ENCODE peak calls at places on chromosomes 4 and X, in ten cellular contexts. G is HL-60, L is cardiac fibroblast, T is transverse colon, X is fibroblast of mammary gland, S is tibial artery, I is BJ, Q is Peyer's patch, R is GM12865, D is IMR-90. V is an unnamed sample.

GRCh38 chr4:79467246-79467932 is 59.4 kb upstream of the GK2 start:
- DNase-seq in G (no peak), L (peak), T (no peak), X (peak), S (no peak), I (no peak), Q (no peak), R (no peak), D (no peak), V (peak)

GRCh38 chr4:7876096-7876993 is 63.3 kb downstream of the AFAP1 start:
- DNase-seq in G (no peak), L (peak), T (no peak), X (peak), S (no peak), I (no peak), Q (no peak), R (peak), D (peak), V (peak)

GRCh38 chr4:103076777-103077347 is 301 bp upstream of the SLC9B2 start:
- DNase-seq in G (no peak), L (no peak), T (no peak), X (peak), S (no peak), I (no peak), Q (peak), R (peak), D (no peak), V (no peak)

GRCh38 chr4:73021634-73022033 is 47.9 kb downstream of the COX18 start:
- DNase-seq in G (no peak), L (peak), T (no peak), X (peak), S (no peak), I (no peak), Q (no peak), R (peak), D (peak), V (peak)

GRCh38 chrX:49155243-49155899 is 7.2 kb upstream of the MAGIX start:
- DNase-seq in G (no peak), L (peak), T (peak), X (peak), S (peak), I (no peak), Q (peak), R (peak), D (peak), V (peak)

GRCh38 chr4:146273204-146273901 is 59.0 kb downstream of the REELD1 start:
- DNase-seq in G (no peak), L (no peak), T (no peak), X (no peak), S (no peak), I (no peak), Q (no peak), R (peak), D (no peak), V (no peak)

GRCh38 chr4:16264798-16265197 is 38.5 kb upstream of the TAPT1 start:
- DNase-seq in G (no peak), L (peak), T (no peak), X (peak), S (no peak), I (no peak), Q (no peak), R (peak), D (peak), V (peak)

GRCh38 chrX:112818114-112819012 is 22.3 kb downstream of the AMOT start:
- DNase-seq in G (no peak), L (no peak), T (no peak), X (no peak), S (no peak), I (no peak), Q (no peak), R (no peak), D (no peak), V (no peak)

GRCh38 chr4:139719381-139720101 is 53.9 kb downstream of the MGST2 start:
- DNase-seq in G (no peak), L (no peak), T (no peak), X (no peak), S (no peak), I (no peak), Q (no peak), R (no peak), D (no peak), V (no peak)

DNA sequence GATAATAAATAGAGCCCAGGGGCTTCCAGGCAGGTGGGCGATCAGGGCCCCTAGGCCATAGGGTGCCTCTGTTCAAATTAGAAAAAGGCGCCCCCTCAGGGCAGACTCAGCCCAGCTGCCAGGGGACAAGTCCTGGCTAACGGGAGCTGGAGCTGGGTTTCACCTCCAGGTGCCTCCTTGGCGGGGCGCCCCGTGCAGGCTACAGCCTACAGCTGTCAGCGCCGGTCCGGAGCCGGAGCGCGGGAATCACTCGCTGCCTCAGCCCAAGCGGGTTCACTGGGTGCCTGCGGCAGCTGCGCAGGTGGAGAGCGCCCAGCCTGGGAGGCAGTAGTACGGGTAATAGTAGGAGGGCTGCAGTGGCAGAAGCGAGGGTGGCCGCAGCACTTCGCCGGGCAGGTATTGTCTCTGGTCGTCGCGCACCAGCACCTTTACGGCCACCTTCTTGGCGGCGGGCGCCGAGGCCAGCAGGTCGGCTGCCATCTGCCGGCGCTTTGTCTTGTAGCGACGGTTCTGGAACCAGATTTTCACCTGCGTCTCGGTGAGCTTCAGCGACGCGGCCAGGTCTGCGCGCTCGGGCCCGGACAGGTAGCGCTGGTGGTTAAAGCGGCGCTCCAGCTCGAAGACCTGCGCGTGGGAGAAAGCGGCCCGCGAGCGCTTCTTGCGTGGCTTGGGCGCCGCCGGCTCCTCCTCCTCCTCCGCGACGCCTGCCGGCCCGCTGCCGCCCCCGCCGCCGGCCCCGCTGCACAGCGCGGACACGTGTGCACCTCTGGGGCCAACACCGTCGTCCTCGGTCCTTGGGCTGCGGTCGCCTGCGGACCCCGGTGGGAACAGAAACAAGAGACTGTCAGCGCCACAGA is 2.4 kb downstream of the NKX3-2 start:
- DNase-seq in G (no peak), L (no peak), T (peak), X (no peak), S (no peak), I (no peak), Q (no peak), R (peak), D (no peak), V (no peak)
- H3K4me3 ChIP-seq in G (no peak), L (no peak), T (peak), X (no peak), S (no peak), I (no peak), Q (peak), R (no peak), D (no peak), V (no peak)

DNA sequence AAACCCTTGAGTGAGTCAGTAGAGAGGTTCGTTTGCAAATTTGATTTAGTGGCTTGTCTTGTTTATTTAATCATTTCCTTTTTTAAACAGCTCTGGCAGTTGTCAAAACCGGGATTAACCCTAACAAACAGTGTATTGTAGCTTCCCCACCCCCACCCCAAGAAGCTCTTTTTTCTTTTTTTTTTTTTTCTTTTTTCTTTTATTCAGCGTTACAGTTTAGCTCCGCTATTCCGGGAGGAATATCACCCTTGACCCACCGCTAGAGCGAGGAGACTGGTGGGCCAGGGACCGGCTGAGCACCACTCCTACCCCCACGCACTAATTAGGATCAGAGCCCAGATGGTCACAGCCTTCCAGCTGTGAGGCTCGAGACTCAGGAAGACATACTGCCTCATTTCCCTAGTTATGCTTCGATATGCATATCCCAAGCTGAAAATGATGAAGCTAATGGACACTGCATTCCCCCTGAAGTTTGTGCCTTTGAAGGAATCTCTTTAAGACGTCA is 2.0 kb downstream of the PARM1 start:
- DNase-seq in G (no peak), L (no peak), T (no peak), X (no peak), S (no peak), I (no peak), Q (no peak), R (no peak), D (no peak), V (no peak)
- H3K4me3 ChIP-seq in G (no peak), L (no peak), T (peak), X (no peak), S (peak), I (no peak), Q (peak), R (peak), D (no peak), V (no peak)

DNA sequence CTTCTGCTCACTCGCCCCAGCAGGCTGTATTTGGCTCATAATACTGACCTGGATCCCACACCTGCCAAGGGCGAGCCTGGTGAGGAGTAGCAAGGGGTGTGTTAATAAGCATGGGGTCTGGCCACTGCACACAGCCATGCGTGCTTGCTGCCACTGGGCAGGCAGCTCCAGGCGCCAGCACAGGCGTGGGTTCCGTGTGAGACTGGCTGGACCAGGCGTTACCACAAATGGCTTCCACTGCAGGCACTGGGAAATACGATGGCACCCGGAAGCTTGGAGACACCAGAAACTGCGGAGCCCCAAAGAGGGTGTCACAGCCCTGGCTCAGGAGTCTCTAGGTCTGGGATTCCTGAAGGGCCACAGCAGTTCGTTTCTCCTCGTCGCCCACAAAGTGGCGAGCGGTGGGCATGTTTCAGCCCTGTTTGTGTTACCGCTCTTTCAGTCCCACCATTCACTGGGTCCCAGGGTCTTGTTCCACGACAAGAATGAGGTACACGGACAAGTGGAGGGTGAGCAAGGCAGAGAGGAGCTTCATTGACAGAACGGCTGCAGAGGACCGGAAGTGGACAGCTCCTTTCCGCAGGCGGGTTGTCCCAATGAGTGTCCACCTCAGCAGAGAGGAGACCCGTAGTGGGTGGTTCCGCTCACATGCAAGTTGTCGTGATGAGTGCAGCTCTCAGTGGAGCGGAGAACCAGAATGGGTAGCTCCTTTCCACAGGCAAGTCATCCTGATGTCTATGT is 428.9 kb downstream of the EPHA5 start:
- DNase-seq in G (no peak), L (no peak), T (no peak), X (no peak), S (no peak), I (no peak), Q (no peak), R (no peak), D (no peak), V (no peak)
- H3K4me3 ChIP-seq in G (no peak), L (no peak), T (no peak), X (no peak), S (no peak), I (no peak), Q (no peak), R (no peak), D (no peak), V (no peak)

DNA sequence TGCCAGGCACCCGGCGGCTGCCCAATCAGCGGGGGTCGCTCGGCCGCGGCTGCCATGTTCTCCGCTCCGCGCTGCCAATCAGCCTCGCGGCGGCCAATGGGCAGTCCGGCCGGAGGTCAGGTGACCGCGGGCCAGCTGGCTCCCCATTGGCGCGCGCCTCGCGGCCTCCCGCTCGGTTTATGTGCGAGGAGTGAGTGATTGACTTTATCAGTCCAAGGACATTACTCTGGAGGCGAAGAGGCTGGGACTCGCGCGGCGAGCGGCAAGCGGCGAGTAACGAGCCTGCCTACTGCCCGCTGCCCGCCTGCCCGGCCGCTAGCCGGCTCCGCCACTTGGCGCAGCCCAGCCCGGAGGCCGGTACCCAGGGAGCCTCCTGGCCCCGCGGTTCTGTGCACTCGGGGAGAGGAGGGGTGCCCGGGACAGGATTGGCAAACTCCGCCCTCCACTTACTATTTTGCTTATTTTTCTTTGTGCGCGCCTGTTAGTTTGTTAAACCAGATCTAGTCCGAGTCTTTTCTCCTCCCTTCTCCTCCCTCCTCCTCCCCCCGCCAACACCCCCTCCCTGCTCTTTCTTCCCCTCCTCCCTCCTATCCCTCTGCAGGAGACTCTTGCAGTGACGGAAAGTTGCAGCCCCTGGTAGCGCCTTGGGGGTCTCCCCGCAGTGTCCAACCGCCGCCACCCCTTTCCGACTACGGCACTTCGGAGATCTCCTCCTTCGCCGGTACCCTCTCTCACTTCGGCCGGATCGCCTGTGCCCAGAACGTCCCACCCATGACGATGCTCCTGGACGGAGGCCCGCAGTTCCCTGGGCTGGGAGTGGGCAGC is at the start of gene ZIC3:
- DNase-seq in G (no peak), L (no peak), T (peak), X (peak), S (peak), I (no peak), Q (no peak), R (no peak), D (no peak), V (peak)
- H3K4me3 ChIP-seq in G (no peak), L (peak), T (peak), X (no peak), S (peak), I (peak), Q (peak), R (no peak), D (no peak), V (peak)

DNA sequence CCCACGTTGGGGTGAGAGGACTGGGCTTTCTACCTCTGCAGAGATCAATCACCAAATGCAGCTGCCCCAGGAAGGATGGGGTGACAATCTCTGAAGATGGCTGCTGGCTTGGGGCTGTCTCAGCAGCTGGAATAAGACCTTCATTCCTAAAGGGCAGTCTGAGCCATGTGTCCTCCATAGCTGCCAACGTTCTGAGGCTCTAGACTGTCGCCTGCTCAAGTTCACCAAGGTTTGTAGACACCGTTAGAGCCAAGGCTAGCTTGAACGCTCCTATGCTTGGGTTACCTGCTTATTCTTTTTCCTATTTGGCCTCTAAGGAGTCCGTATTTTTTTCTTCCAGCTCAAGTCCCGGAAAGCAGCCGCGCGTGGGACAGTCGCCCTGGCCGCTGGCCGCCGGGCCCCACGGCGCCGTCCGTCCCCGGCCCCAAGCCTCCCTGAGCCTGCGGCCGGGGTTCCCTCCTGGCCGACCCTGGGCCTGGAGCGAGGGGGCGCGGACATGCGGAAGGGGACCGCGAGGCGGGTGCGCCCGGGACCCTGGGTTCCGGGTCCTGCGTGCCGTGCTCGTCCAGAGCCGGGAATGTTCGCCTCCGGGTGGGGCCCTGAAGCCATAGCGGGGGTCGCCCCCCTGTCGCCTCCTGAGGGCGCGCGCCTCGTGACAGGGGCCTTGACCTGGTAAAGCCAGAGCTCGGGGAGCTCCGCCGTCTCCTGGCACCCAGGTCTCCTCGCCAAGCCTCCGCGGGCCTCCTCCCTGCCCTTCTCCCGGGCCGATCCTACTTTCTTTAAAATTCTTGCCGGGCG is 23.3 kb downstream of the MRFAP1 start:
- DNase-seq in G (no peak), L (no peak), T (no peak), X (no peak), S (no peak), I (no peak), Q (no peak), R (no peak), D (no peak), V (no peak)
- H3K4me3 ChIP-seq in G (no peak), L (peak), T (peak), X (no peak), S (peak), I (peak), Q (peak), R (no peak), D (no peak), V (no peak)

DNA sequence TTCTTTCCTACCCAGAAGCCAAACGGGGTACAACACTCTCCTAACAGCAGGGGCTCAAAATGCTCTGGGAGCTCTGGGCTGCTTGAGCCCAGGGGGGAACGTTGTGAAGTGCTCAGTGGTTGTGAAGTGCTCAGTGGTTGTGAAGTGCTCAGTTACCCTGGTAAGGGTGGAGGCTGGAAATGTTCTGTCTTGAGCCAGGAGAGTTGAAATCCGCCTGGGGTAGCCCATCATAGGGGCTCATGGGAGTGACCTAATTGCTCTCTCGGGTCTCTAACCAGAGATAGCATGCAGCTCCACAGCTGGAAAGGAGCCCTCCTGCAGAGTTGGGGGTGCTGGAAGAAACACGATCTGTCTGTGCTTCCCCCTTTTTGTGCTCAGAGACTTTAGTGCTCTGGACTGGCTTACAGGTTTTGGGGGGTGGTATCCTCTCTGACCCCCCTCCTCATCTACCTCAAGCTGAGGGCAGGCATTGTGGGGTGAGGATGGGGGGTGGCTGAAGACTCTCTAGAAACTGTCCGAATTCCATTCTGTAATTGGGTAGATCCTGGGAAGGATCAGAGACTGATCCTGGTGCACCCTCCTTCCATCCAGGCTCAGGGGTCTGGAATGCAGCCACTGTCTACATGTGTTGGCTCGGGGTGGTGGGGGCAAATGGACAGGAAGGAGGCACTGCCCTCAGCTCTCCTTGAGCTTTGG is 2.7 kb downstream of the EFNB1 start:
- DNase-seq in G (no peak), L (no peak), T (no peak), X (no peak), S (no peak), I (no peak), Q (peak), R (no peak), D (peak), V (no peak)
- H3K4me3 ChIP-seq in G (no peak), L (peak), T (peak), X (peak), S (peak), I (peak), Q (peak), R (no peak), D (peak), V (peak)

V was measured in astrocyte of the spinal cord.